ENCODE peak calls at places on chromosomes 13 and 19, in four cellular contexts. C is uterus, W is cardiac muscle cell, T is pancreas. R is an unnamed sample.

GRCh38 chr13:43830481-43830873 is 43.7 kb upstream of the ENOX1 start:
- DNase-seq in W (no peak), C (no peak), T (no peak), R (no peak)

GRCh38 chr19:4409123-4409933 is 6.9 kb downstream of the CHAF1A start:
- DNase-seq in C (no peak), W (no peak), T (no peak), R (no peak)

GRCh38 chr13:39503048-39503447 is 99.9 kb downstream of the LHFPL6 start:
- DNase-seq in W (no peak), T (no peak), C (no peak), R (no peak)

GRCh38 chr13:29021717-29022116 is 201.6 kb downstream of the MTUS2 start:
- DNase-seq in W (no peak), C (no peak), T (no peak), R (no peak)

GRCh38 chr13:100301418-100301817 is 212.5 kb downstream of the PCCA start:
- DNase-seq in T (no peak), W (peak; percentile 13), C (no peak), R (no peak)

GRCh38 chr19:13017306-13018036 is 22.2 kb downstream of the NFIX start:
- DNase-seq in W (no peak), C (no peak), T (no peak), R (no peak)

GRCh38 chr13:75250526-75251183 is 231.3 kb downstream of the TBC1D4 start:
- DNase-seq in C (no peak), T (no peak), W (no peak), R (no peak)

GRCh38 chr19:19134687-19135158 is 3.6 kb downstream of the TMEM161A start:
- DNase-seq in W (peak; percentile 98), C (no peak), T (peak; percentile 42), R (peak; percentile 78)

GRCh38 chr13:42812311-42812710 is 30.9 kb downstream of the FAM216B start:
- DNase-seq in C (no peak), T (no peak), W (no peak), R (no peak)

GRCh38 chr13:29402168-29402621 is 193.3 kb downstream of the SLC7A1 start:
- DNase-seq in W (no peak), T (no peak), C (peak; percentile 34), R (no peak)

GRCh38 chr19:35436477-35437141 is 11.4 kb upstream of the FFAR2 start:
- DNase-seq in C (peak; percentile 24), T (peak; percentile 42), W (peak; percentile 8), R (no peak)

GRCh38 chr19:31675187-31675913 is 326.1 kb upstream of the TSHZ3 start:
- DNase-seq in T (no peak), C (no peak), W (no peak), R (no peak)

GRCh38 chr19:3211191-3211590 is 13.3 kb upstream of the CELF5 start:
- DNase-seq in T (no peak), C (no peak), W (no peak), R (no peak)

GRCh38 chr19:39347332-39348227 is 5.4 kb downstream of the SAMD4B start:
- DNase-seq in T (no peak), W (no peak), C (no peak), R (no peak)

GRCh38 chr13:52879950-52880650 is 31.7 kb upstream of the PCDH8 start:
- DNase-seq in T (no peak), C (no peak), W (no peak), R (no peak)

GRCh38 chr19:3071764-3072163 is 9.5 kb upstream of the TLE5 start:
- DNase-seq in W (no peak), T (no peak), C (no peak), R (no peak)

GRCh38 chr13:101489635-101490034 is 37.2 kb downstream of the ITGBL1 start:
- DNase-seq in T (no peak), W (no peak), C (no peak), R (no peak)

GRCh38 chr19:34118879-34119748 is 53.2 kb upstream of the LSM14A start:
- DNase-seq in C (no peak), T (no peak), W (no peak), R (no peak)

GRCh38 chr13:64457976-64458375 is 2772.2 kb downstream of the PCDH9 start:
- DNase-seq in T (no peak), W (no peak), C (no peak), R (no peak)

GRCh38 chr13:89688908-89689307 is 1658.6 kb upstream of the MIR17HG start:
- DNase-seq in C (no peak), T (no peak), W (no peak), R (peak; percentile 46)

GRCh38 chr19:1907563-1908363 is 2.6 kb downstream of the ADAT3 start:
- DNase-seq in W (no peak), T (peak; percentile 70), C (no peak), R (peak; percentile 79)

GRCh38 chr13:93079294-93079693 is 147.3 kb upstream of the GPC6 start:
- DNase-seq in C (no peak), W (no peak), T (no peak), R (no peak)

GRCh38 chr13:97834255-97834654 is 119.2 kb upstream of the IPO5 start:
- DNase-seq in W (no peak), C (no peak), T (no peak), R (no peak)

GRCh38 chr13:109919715-109920375 is 133.5 kb upstream of the IRS2 start:
- DNase-seq in C (no peak), W (no peak), T (no peak), R (no peak)

GRCh38 chr13:59230484-59231264 is 933.1 kb downstream of the DIAPH3 start:
- DNase-seq in C (no peak), T (no peak), W (no peak), R (no peak)

GRCh38 chr19:42069619-42070293 is at the start of gene GRIK5:
- DNase-seq in W (peak; percentile 54), T (no peak), C (no peak), R (no peak)

DNA sequence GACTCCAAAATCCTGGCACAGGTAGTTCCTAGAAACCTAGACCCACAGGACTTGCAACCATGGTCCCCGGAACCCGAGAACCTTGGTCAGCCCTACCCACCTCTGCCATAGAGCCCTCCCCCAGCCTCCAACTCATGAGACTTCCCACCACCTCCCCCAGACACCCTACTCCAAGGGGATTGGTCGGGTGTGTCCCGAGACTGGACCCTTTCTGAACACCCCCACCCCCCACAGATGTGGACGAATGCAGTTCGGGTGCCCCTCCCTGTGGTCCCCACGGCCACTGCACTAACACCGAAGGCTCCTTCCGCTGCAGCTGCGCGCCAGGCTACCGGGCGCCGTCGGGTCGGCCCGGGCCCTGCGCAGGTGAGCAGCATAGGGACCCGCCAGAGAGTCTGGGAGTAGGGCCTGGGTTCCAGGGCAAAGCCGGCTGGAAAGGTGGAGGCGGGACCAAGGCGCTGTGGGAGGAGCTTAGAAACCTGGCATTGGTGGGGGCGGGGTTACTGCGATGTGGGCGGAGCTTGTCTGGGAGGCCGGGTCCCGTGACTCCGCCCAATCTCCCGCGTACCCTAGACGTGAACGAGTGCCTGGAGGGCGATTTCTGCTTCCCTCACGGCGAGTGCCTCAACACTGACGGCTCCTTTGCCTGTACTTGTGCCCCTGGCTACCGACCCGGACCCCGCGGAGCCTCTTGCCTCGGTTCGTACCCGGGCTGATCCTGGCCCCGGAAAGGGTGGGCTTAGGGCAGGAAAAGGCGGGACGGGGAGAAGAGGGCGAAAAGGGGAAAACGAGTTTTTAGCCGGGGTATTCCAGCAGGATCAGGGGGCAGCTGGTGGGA is 11.9 kb downstream of the LTBP4 start:
- DNase-seq in C (no peak), W (peak; percentile 64), T (peak; percentile 7), R (peak; percentile 88)
- H3K4me3 ChIP-seq in C (peak overlapping the region; percentile 54), W (peak overlapping the region; percentile 61), T (peak overlapping the region; percentile 39), R (peak overlapping the region; percentile 55)

GRCh38 chr19:7202888-7203287 is 91.3 kb downstream of the INSR start:
- DNase-seq in T (no peak), C (no peak), W (no peak), R (no peak)
- H3K27ac ChIP-seq in T (peak overlapping the region; percentile 93), C (no peak overlapping the region), W (no peak overlapping the region), R (no peak overlapping the region)

DNA sequence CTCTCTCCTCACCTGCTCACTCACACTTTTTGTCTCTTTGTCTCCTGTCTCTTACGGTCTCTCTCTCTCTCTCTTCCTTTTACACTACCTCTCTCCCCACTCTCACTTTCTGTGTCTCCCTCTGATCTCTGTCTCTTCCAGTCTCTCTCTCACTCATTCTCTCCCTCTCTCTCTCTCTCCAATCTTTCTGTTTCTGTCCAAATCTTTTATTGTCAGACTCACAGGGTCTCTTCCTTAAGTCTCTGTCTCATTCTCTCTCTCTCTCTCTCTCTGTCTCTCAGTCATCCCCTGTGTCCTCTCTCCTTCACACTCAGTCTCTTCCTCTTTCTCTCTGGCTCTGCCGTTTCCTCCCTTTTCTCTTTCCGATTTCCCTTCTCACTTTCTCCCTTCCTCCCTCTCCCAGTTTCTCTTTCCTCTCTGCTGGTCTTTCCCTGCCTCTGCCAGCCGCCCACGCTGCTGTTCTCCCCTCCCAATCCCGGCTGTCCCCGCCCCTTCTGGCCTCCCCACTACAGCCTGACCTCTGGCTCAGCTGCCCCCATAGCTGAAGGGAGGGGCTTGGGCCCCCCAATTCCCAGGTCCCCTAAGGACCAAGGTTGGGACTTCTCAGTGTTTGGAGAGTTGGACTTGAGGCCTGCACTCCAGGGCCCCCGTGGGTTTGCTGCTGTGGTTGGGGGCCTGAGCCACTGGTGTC is at the start of gene PLEKHA4:
- DNase-seq in T (peak; percentile 37), W (no peak), C (peak; percentile 89), R (peak; percentile 82)
- H3K4me3 ChIP-seq in T (peak within 1 kb of the TSS; percentile 30), W (no peak within 1 kb of the TSS), C (peak within 1 kb of the TSS; percentile 31), R (peak within 1 kb of the TSS; percentile 38)

GRCh38 chr13:20848203-20848602 is 54.3 kb downstream of the XPO4 start:
- DNase-seq in W (no peak), T (no peak), C (no peak), R (no peak)

GRCh38 chr13:20843177-20843576 is 59.4 kb downstream of the XPO4 start:
- DNase-seq in T (no peak), W (peak; percentile 71), C (no peak), R (no peak)

GRCh38 chr13:20851844-20852402 is 50.6 kb downstream of the XPO4 start:
- DNase-seq in W (no peak), T (no peak), C (no peak), R (peak; percentile 71)

GRCh38 chr13:20847298-20847697 is 55.2 kb downstream of the XPO4 start:
- DNase-seq in W (peak; percentile 86), T (no peak), C (no peak), R (no peak)

GRCh38 chr13:20848944-20849343 is 53.6 kb downstream of the XPO4 start:
- DNase-seq in W (peak; percentile 48), C (no peak), T (no peak), R (no peak)
- H3K27ac ChIP-seq in W (peak overlapping the region; percentile 99), C (no peak overlapping the region), T (no peak overlapping the region), R (no peak overlapping the region)

GRCh38 chr13:102645701-102646100 is 48.9 kb downstream of the TPP2 start:
- DNase-seq in T (no peak), C (no peak), W (no peak), R (no peak)
- H3K4me3 ChIP-seq in T (no peak overlapping the region), C (no peak overlapping the region), W (no peak overlapping the region), R (no peak overlapping the region)